ENCODE peak calls at places on chromosomes 7 and 10, in six cellular contexts. One of them, this sample, is unnamed.

GRCh38 chr7:99379043-99379577 is 4.6 kb downstream of the ARPC1B start:
- DNase-seq in T follicular helper cell: peak; percentile 57
- DNase-seq in small intestine: no peak
- DNase-seq in SW480: no peak
- DNase-seq in fibroblast of lung: peak; percentile 87
- DNase-seq in transverse colon: peak; percentile 61
- DNase-seq in this sample: no peak

GRCh38 chr7:156942708-156943090 is 6.8 kb upstream of the NOM1 start:
- DNase-seq in T follicular helper cell: no peak
- DNase-seq in small intestine: no peak
- DNase-seq in SW480: no peak
- DNase-seq in fibroblast of lung: no peak
- DNase-seq in transverse colon: no peak
- DNase-seq in this sample: no peak

GRCh38 chr7:22853674-22854157 is 31.1 kb upstream of the TOMM7 start:
- DNase-seq in T follicular helper cell: peak; percentile 67
- DNase-seq in small intestine: no peak
- DNase-seq in SW480: no peak
- DNase-seq in fibroblast of lung: no peak
- DNase-seq in transverse colon: peak; percentile 36
- DNase-seq in this sample: no peak

GRCh38 chr7:28835800-28836199 is 122.3 kb downstream of the TRIL start:
- DNase-seq in T follicular helper cell: no peak
- DNase-seq in small intestine: no peak
- DNase-seq in SW480: no peak
- DNase-seq in fibroblast of lung: peak; percentile 59
- DNase-seq in transverse colon: no peak
- DNase-seq in this sample: no peak

GRCh38 chr7:87853237-87853864 is 22.8 kb downstream of the SLC25A40 start:
- DNase-seq in T follicular helper cell: no peak
- DNase-seq in small intestine: no peak
- DNase-seq in SW480: no peak
- DNase-seq in fibroblast of lung: peak; percentile 39
- DNase-seq in transverse colon: no peak
- DNase-seq in this sample: no peak

GRCh38 chr7:45985902-45986301 is 64.8 kb upstream of the IGFBP3 start:
- DNase-seq in T follicular helper cell: no peak
- DNase-seq in small intestine: no peak
- DNase-seq in SW480: no peak
- DNase-seq in fibroblast of lung: peak; percentile 46
- DNase-seq in transverse colon: no peak
- DNase-seq in this sample: peak; percentile 57

GRCh38 chr7:73976761-73977625 is 51.0 kb upstream of the ELN start:
- DNase-seq in T follicular helper cell: no peak
- DNase-seq in small intestine: no peak
- DNase-seq in SW480: no peak
- DNase-seq in fibroblast of lung: no peak
- DNase-seq in transverse colon: no peak
- DNase-seq in this sample: no peak

GRCh38 chr10:46028584-46029570 is 1.5 kb downstream of the NCOA4 start:
- DNase-seq in T follicular helper cell: peak; percentile 12
- DNase-seq in small intestine: peak; percentile 99
- DNase-seq in SW480: peak; percentile 89
- DNase-seq in fibroblast of lung: peak; percentile 82
- DNase-seq in transverse colon: peak; percentile 33
- DNase-seq in this sample: peak; percentile 84

GRCh38 chr7:44838751-44839150 is 9.1 kb downstream of the H2AZ2 start:
- DNase-seq in T follicular helper cell: no peak
- DNase-seq in small intestine: no peak
- DNase-seq in SW480: no peak
- DNase-seq in fibroblast of lung: no peak
- DNase-seq in transverse colon: no peak
- DNase-seq in this sample: no peak

GRCh38 chr7:3942778-3943177 is 641.7 kb downstream of the SDK1 start:
- DNase-seq in T follicular helper cell: no peak
- DNase-seq in small intestine: no peak
- DNase-seq in SW480: no peak
- DNase-seq in fibroblast of lung: peak; percentile 55
- DNase-seq in transverse colon: no peak
- DNase-seq in this sample: no peak

GRCh38 chr10:132461683-132462231 is 64.8 kb downstream of the PWWP2B start:
- DNase-seq in T follicular helper cell: no peak
- DNase-seq in small intestine: peak; percentile 98
- DNase-seq in SW480: no peak
- DNase-seq in fibroblast of lung: no peak
- DNase-seq in transverse colon: peak; percentile 93
- DNase-seq in this sample: peak; percentile 54

GRCh38 chr10:109882251-109883057 is 40.9 kb downstream of the XPNPEP1 start:
- DNase-seq in T follicular helper cell: no peak
- DNase-seq in small intestine: no peak
- DNase-seq in SW480: no peak
- DNase-seq in fibroblast of lung: no peak
- DNase-seq in transverse colon: no peak
- DNase-seq in this sample: no peak